ENCODE peak calls at places on chromosomes 6 and 20, in six cellular contexts. X, R, W, M, Z and T are unnamed samples.
A peak's percentile ranks its signal among the peaks of the same experiment; 100 is the strongest.

GRCh38 chr6:75498862-75499261 is 5.3 kb upstream of the FILIP1 start:
- DNase-seq in Z (no peak), R (no peak), X (no peak), W (no peak), M (no peak), T (no peak)

GRCh38 chr6:138972226-138972665 is 15.8 kb downstream of the REPS1 start:
- DNase-seq in M (no peak), W (no peak), R (peak; percentile 87), Z (no peak), X (no peak), T (peak; percentile 51)

GRCh38 chr20:10655723-10656122 is 18.1 kb downstream of the JAG1 start:
- DNase-seq in M (peak; percentile 10), W (no peak), X (no peak), Z (no peak), R (no peak), T (no peak)

GRCh38 chr20:22204801-22205200 is 379.6 kb downstream of the FOXA2 start:
- DNase-seq in W (no peak), R (peak; percentile 21), Z (no peak), M (no peak), X (no peak), T (no peak)

GRCh38 chr6:138662474-138662873 is 111.1 kb upstream of the CCDC28A start:
- DNase-seq in W (no peak), M (no peak), Z (no peak), X (no peak), R (no peak), T (peak; percentile 62)

GRCh38 chr6:76788154-76788553 is 675.1 kb downstream of the HTR1B start:
- DNase-seq in M (no peak), R (no peak), X (no peak), Z (no peak), W (no peak), T (no peak)

GRCh38 chr6:72363844-72364740 is 257.8 kb upstream of the KCNQ5 start:
- DNase-seq in Z (no peak), M (no peak), R (peak; percentile 37), X (peak; percentile 12), W (peak; percentile 8), T (peak; percentile 95)

GRCh38 chr6:47126647-47127339 is 84.7 kb upstream of the ADGRF1 start:
- DNase-seq in W (no peak), X (peak; percentile 51), R (peak; percentile 64), M (no peak), Z (peak; percentile 54), T (no peak)

GRCh38 chr6:110415297-110415916 is at the start of gene DDO:
- DNase-seq in W (peak; percentile 77), M (peak; percentile 77), X (peak; percentile 97), R (peak; percentile 30), Z (peak; percentile 14), T (peak; percentile 9)

GRCh38 chr6:25389501-25389900 is 110.3 kb downstream of the CARMIL1 start:
- DNase-seq in X (no peak), Z (no peak), R (no peak), W (no peak), M (no peak), T (peak; percentile 84)

GRCh38 chr6:158773581-158774449 is 45.4 kb downstream of the EZR start:
- DNase-seq in M (no peak), R (no peak), W (no peak), X (no peak), Z (no peak), T (no peak)

GRCh38 chr20:43415661-43416430 is 41.9 kb upstream of the SRSF6 start:
- DNase-seq in Z (no peak), W (no peak), M (no peak), X (no peak), R (no peak), T (peak; percentile 17)

GRCh38 chr20:21643417-21643816 is 62.0 kb upstream of the PAX1 start:
- DNase-seq in W (no peak), Z (no peak), X (no peak), R (no peak), M (no peak), T (no peak)

GRCh38 chr6:156747715-156748114 is 29.5 kb upstream of the ARID1B start:
- DNase-seq in X (no peak), Z (no peak), R (no peak), M (no peak), W (no peak), T (no peak)

GRCh38 chr6:19866900-19867627 is 29.9 kb downstream of the ID4 start:
- DNase-seq in M (no peak), W (no peak), R (peak; percentile 32), Z (no peak), X (no peak), T (peak; percentile 60)

GRCh38 chr20:50516180-50516934 is 6.2 kb downstream of the PTPN1 start:
- DNase-seq in M (no peak), W (no peak), Z (no peak), X (no peak), R (no peak), T (no peak)
- H3K4me1 ChIP-seq in M (peaks cover 54% of the 10 kb centered on the region), W (peaks cover 100% of the 10 kb centered on the region), Z (peaks cover 30% of the 10 kb centered on the region), X (peaks cover 28% of the 10 kb centered on the region), R (peaks cover 28% of the 10 kb centered on the region), T (peaks cover 88% of the 10 kb centered on the region)

DNA sequence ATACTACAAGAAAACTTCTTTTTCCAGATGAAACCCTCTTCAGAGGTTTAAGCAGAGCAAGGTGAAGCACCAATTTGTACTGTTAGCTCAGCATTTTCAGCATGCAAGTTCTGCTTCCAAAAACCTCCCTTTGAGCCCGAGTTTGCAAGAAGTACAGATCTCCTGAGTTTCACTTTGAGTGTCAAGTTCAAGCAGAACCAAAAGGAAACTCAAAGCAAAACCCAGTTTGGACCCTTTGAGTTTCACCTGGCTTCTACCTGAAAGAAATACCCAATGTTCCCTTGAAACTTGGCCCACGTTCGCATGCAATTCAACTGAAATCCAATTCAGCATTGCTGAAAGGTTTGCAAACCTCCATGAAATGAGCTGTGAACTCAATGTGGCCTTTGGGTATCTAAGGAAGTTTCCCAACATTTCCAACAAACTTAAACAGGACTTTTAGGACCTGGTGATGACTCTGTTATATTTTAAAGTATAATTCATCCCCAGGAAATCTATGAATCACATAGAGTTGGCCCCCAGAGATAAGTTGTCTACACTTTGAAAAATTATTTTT is 62.9 kb upstream of the HBS1L start:
- DNase-seq in Z (no peak), W (no peak), X (no peak), M (no peak), R (no peak), T (no peak)
- H3K4me1 ChIP-seq in Z (no peaks in the 10 kb centered on the region), W (no peaks in the 10 kb centered on the region), X (no peaks in the 10 kb centered on the region), M (no peaks in the 10 kb centered on the region), R (no peaks in the 10 kb centered on the region), T (no peaks in the 10 kb centered on the region)

GRCh38 chr20:3224681-3225421 is 14.1 kb downstream of the SLC4A11 start:
- DNase-seq in X (no peak), R (no peak), M (no peak), Z (no peak), W (no peak), T (no peak)

GRCh38 chr20:3226093-3226492 is 12.9 kb downstream of the SLC4A11 start:
- DNase-seq in Z (no peak), W (no peak), M (no peak), R (peak; percentile 61), X (no peak), T (no peak)

GRCh38 chr20:3221398-3222226 is 12.3 kb downstream of the ITPA start:
- DNase-seq in M (no peak), W (no peak), R (peak; percentile 39), X (no peak), Z (no peak), T (no peak)

GRCh38 chr20:3223937-3224680 is 14.8 kb downstream of the ITPA start:
- DNase-seq in Z (no peak), W (no peak), X (no peak), R (no peak), M (no peak), T (no peak)

DNA sequence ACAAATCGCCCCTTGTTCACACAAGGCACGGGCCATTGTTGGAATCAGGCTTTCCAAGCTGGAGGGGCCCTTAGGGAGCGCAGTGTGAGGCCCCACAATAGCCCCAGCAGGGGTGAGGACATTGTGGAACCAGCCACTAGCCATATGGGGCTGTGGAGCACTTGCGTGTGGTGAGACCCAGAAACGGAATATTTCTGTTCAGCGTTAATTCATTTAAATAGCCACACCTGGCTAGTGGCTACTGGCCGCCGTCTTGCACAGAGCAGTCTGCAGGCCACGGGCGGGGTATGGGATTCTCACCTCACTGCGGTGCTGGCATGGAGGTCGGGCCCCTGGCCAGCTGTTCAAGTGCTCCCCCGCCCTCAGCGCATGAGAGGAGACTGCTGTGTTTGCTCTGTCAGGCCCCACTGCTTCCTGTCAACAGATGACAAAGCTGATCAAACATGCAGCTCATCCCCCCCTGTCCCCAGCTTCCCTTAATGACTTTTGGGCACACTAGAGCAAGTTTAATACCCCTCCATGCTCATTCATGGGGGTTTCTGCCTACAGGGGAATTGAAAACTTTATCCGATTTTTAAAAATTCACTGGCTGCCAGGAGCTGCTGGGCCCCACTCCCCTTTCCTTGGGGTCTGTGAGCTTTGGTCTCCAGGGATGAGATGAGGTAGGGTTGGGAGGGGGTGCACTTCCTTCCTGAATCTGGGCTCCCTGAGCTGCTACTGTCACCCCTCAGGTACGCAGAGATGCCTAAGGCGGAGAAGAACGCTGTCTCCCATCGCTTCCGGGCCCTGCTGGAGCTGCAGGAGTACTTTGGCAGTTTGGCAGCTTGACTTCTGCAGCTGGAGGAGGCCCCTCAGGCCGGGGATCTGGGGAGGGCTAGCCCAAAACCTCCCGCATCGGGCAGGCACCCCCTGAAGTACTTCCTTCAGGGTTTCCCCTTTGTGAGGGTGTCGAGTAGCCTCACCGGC is 13.6 kb downstream of the ITPA start:
- DNase-seq in W (no peak), R (peak; percentile 87), X (peak; percentile 40), M (no peak), Z (no peak), T (no peak)
- H3K4me1 ChIP-seq in W (no peaks in the 10 kb centered on the region), R (peaks cover 37% of the 10 kb centered on the region), X (peaks cover 7% of the 10 kb centered on the region), M (peaks cover 9% of the 10 kb centered on the region), Z (no peaks in the 10 kb centered on the region), T (no peaks in the 10 kb centered on the region)

GRCh38 chr6:30780642-30780920 is 36.2 kb upstream of the IER3 start:
- DNase-seq in M (no peak), X (no peak), R (no peak), Z (no peak), W (no peak), T (no peak)
- H3K4me1 ChIP-seq in M (peaks cover 45% of the 10 kb centered on the region), X (peaks cover 58% of the 10 kb centered on the region), R (peaks cover 27% of the 10 kb centered on the region), Z (peaks cover 27% of the 10 kb centered on the region), W (peaks cover 44% of the 10 kb centered on the region), T (peaks cover 43% of the 10 kb centered on the region)

GRCh38 chr20:60052322-60052721 is 94.1 kb downstream of the CDH26 start:
- DNase-seq in M (no peak), Z (no peak), W (no peak), R (no peak), X (no peak), T (no peak)
- H3K4me1 ChIP-seq in M (peaks cover 1% of the 10 kb centered on the region), Z (no peaks in the 10 kb centered on the region), W (peaks cover 4% of the 10 kb centered on the region), R (peaks cover 14% of the 10 kb centered on the region), X (peaks cover 9% of the 10 kb centered on the region), T (peaks cover 9% of the 10 kb centered on the region)

GRCh38 chr6:108644252-108644651 is 83.5 kb downstream of the FOXO3 start:
- DNase-seq in W (no peak), Z (no peak), M (no peak), X (peak; percentile 47), R (no peak), T (no peak)
- H3K4me1 ChIP-seq in W (peaks cover 62% of the 10 kb centered on the region), Z (peaks cover 23% of the 10 kb centered on the region), M (peaks cover 43% of the 10 kb centered on the region), X (peaks cover 42% of the 10 kb centered on the region), R (no peaks in the 10 kb centered on the region), T (peaks cover 3% of the 10 kb centered on the region)